ENCODE peak calls at places on chromosomes 2 and 18, in six cellular contexts. I is smooth muscle cell of the brain vasculature, U is NCI-H510A treated with DMSO at 0.1 percent for 48 hours, X is right lobe of liver, R is mammary epithelial cell, G is GM13976. B is an unnamed sample.

GRCh38 chr18:12057419-12058039 is 36.1 kb upstream of the ANKRD62 start:
- DNase-seq in X (no peak), U (no peak), G (peak; percentile 20), R (no peak), I (no peak), B (no peak)

GRCh38 chr2:65604246-65604645 is 171.8 kb upstream of the SPRED2 start:
- DNase-seq in X (no peak), R (peak; percentile 28), U (no peak), I (no peak), G (no peak), B (peak; percentile 43)

GRCh38 chr2:20438334-20439192 is 8.3 kb upstream of the RHOB start:
- DNase-seq in G (no peak), U (peak; percentile 39), X (peak; percentile 48), R (peak; percentile 84), I (no peak), B (peak; percentile 99)

GRCh38 chr18:48639772-48640432 is 101.1 kb downstream of the CTIF start:
- DNase-seq in I (no peak), R (peak; percentile 43), X (peak; percentile 37), G (peak; percentile 56), U (no peak), B (no peak)

GRCh38 chr18:41985914-41986313 is 30.9 kb downstream of the PIK3C3 start:
- DNase-seq in I (no peak), R (no peak), G (no peak), U (no peak), X (no peak), B (no peak)

GRCh38 chr2:181738074-181738473 is 57.8 kb upstream of the NEUROD1 start:
- DNase-seq in G (no peak), U (no peak), R (no peak), I (no peak), X (no peak), B (peak; percentile 16)

GRCh38 chr18:48893559-48894265 is 57.1 kb downstream of the SMAD7 start:
- DNase-seq in X (peak; percentile 75), R (no peak), U (no peak), G (no peak), I (no peak), B (no peak)

GRCh38 chr2:59935005-59935404 is 618.4 kb downstream of the BCL11A start:
- DNase-seq in X (no peak), G (no peak), R (no peak), U (peak; percentile 7), I (no peak), B (peak; percentile 1)

GRCh38 chr2:6828299-6828584 is 37.5 kb downstream of the CMPK2 start:
- DNase-seq in R (no peak), G (no peak), X (no peak), U (peak; percentile 25), I (no peak), B (peak; percentile 9)

GRCh38 chr2:134934641-134935040 is 16.0 kb downstream of the CCNT2 start:
- DNase-seq in X (no peak), R (no peak), U (no peak), G (no peak), I (no peak), B (peak; percentile 25)

GRCh38 chr2:63159262-63159661 is 108.6 kb downstream of the OTX1 start:
- DNase-seq in G (no peak), R (no peak), X (no peak), I (no peak), U (no peak), B (no peak)

GRCh38 chr18:78666666-78667335 is 312.8 kb upstream of the SALL3 start:
- DNase-seq in I (no peak), R (no peak), X (no peak), U (no peak), G (no peak), B (no peak)

GRCh38 chr2:68943581-68944568 is 8.8 kb downstream of the GKN2 start:
- DNase-seq in I (peak; percentile 39), G (peak; percentile 57), R (peak; percentile 61), U (peak; percentile 84), X (peak; percentile 64), B (peak; percentile 54)

GRCh38 chr2:226656367-226656766 is 143.3 kb downstream of the IRS1 start:
- DNase-seq in R (no peak), I (no peak), X (no peak), G (no peak), U (no peak), B (no peak)

GRCh38 chr2:142316049-142316448 is 185.2 kb upstream of the LRP1B start:
- DNase-seq in I (no peak), U (no peak), X (no peak), G (no peak), R (no peak), B (no peak)

GRCh38 chr18:45997689-45998088 is 30.6 kb upstream of the EPG5 start:
- DNase-seq in X (no peak), U (no peak), G (peak; percentile 50), R (no peak), I (no peak), B (no peak)

GRCh38 chr2:170878061-170878460 is 51.0 kb upstream of the GORASP2 start:
- DNase-seq in U (no peak), R (peak; percentile 74), G (no peak), X (no peak), I (no peak), B (peak; percentile 76)

GRCh38 chr2:169983506-169983905 is 156.3 kb downstream of the UBR3 start:
- DNase-seq in I (no peak), G (no peak), X (no peak), R (no peak), U (no peak), B (no peak)

GRCh38 chr2:132859550-132859949 is 189.5 kb upstream of the LYPD1 start:
- DNase-seq in X (no peak), G (no peak), I (no peak), R (no peak), U (no peak), B (no peak)

GRCh38 chr2:20520128-20520527 is 73.3 kb downstream of the RHOB start:
- DNase-seq in X (no peak), R (no peak), U (no peak), I (no peak), G (no peak), B (no peak)

GRCh38 chr2:201964631-201965206 is 68.9 kb upstream of the FZD7 start:
- DNase-seq in G (no peak), R (no peak), X (no peak), I (no peak), U (peak; percentile 52), B (no peak)

GRCh38 chr2:218228366-218229092 is 11.5 kb downstream of the ARPC2 start:
- DNase-seq in R (peak; percentile 54), U (no peak), G (no peak), X (no peak), I (no peak), B (peak; percentile 86)

GRCh38 chr2:219282375-219282774 is 3.2 kb downstream of the DNAJB2 start:
- DNase-seq in X (no peak), R (no peak), G (no peak), I (no peak), U (no peak), B (no peak)

GRCh38 chr18:31603335-31603734 is 11.7 kb downstream of the TTR start:
- DNase-seq in G (no peak), I (no peak), X (no peak), R (peak; percentile 73), U (no peak), B (peak; percentile 74)

GRCh38 chr2:60297296-60298010 is 256.0 kb downstream of the BCL11A start:
- DNase-seq in U (no peak), R (no peak), I (no peak), X (no peak), G (no peak), B (no peak)